ENCODE peak calls at places on chromosome 21, in nine cellular contexts. Z is T-helper 2 cell; A is iPS-NIHi11; L is activated CD4-positive, alpha-beta T cell treated with anti-CD3 and anti-CD28 coated beads for 36 hours; I is nucleus accumbens; P is iris pigment epithelial cell; T is M059J; R is mucosa of gallbladder; E is NCI-H2029. B is an unnamed sample.
A peak's percentile ranks its signal among the peaks of the same experiment; 100 is the strongest.

GRCh38 chr21:45588861-45589491 is 46.7 kb upstream of the SLC19A1 start:
- DNase-seq in Z (no peak), A (no peak), L (no peak), I (no peak), P (no peak), T (no peak), R (no peak), E (no peak), B (no peak)

GRCh38 chr21:42563261-42564045 is 49.8 kb downstream of the SLC37A1 start:
- DNase-seq in Z (no peak), A (no peak), L (no peak), I (peak; percentile 15), P (no peak), T (no peak), R (no peak), E (no peak), B (no peak)

GRCh38 chr21:34990842-34991241 is 58.3 kb downstream of the RUNX1 start:
- DNase-seq in Z (no peak), A (no peak), L (no peak), I (no peak), P (no peak), T (no peak), R (no peak), E (no peak), B (no peak)

GRCh38 chr21:45469273-45470086 is 64.5 kb downstream of the COL18A1 start:
- DNase-seq in Z (no peak), A (no peak), L (no peak), I (no peak), P (no peak), T (no peak), R (no peak), E (no peak), B (peak; percentile 27)

GRCh38 chr21:27566521-27566920 is 599.6 kb upstream of the ADAMTS5 start:
- DNase-seq in Z (no peak), A (no peak), L (no peak), I (no peak), P (no peak), T (peak; percentile 70), R (no peak), E (no peak), B (no peak)

GRCh38 chr21:46454142-46454541 is 4.5 kb upstream of the DIP2A start:
- DNase-seq in Z (no peak), A (no peak), L (no peak), I (no peak), P (no peak), T (no peak), R (no peak), E (no peak), B (no peak)

GRCh38 chr21:34054259-34054658 is 19.1 kb upstream of the MRPS6 start:
- DNase-seq in Z (no peak), A (no peak), L (no peak), I (no peak), P (no peak), T (no peak), R (no peak), E (peak; percentile 84), B (no peak)

GRCh38 chr21:39182484-39183271 is 573 bp downstream of the PSMG1 start:
- DNase-seq in Z (no peak), A (no peak), L (no peak), I (no peak), P (no peak), T (peak; percentile 45), R (peak; percentile 25), E (no peak), B (no peak)

GRCh38 chr21:35144978-35145377 is 95.9 kb upstream of the RUNX1 start:
- DNase-seq in Z (no peak), A (no peak), L (no peak), I (no peak), P (no peak), T (no peak), R (no peak), E (no peak), B (no peak)

GRCh38 chr21:32307706-32308105 is 9.1 kb downstream of the MRAP start:
- DNase-seq in Z (no peak), A (no peak), L (no peak), I (no peak), P (peak; percentile 80), T (no peak), R (no peak), E (no peak), B (no peak)

GRCh38 chr21:45637883-45638282 is 5.6 kb upstream of the PCBP3 start:
- DNase-seq in Z (no peak), A (no peak), L (no peak), I (no peak), P (no peak), T (no peak), R (no peak), E (no peak), B (no peak)

GRCh38 chr21:41658321-41658720 is 108.5 kb downstream of the RIPK4 start:
- DNase-seq in Z (no peak), A (no peak), L (no peak), I (no peak), P (no peak), T (no peak), R (no peak), E (no peak), B (no peak)

GRCh38 chr21:43961382-43961909 is 50.7 kb upstream of the TRAPPC10 start:
- DNase-seq in Z (no peak), A (no peak), L (peak; percentile 67), I (no peak), P (no peak), T (no peak), R (no peak), E (no peak), B (no peak)

GRCh38 chr21:44569861-44570517 is 3.5 kb upstream of the KRTAP10-4 start:
- DNase-seq in Z (no peak), A (no peak), L (no peak), I (no peak), P (no peak), T (no peak), R (no peak), E (no peak), B (no peak)

GRCh38 chr21:27086630-27087029 is 119.7 kb upstream of the ADAMTS5 start:
- DNase-seq in Z (no peak), A (no peak), L (no peak), I (no peak), P (no peak), T (no peak), R (no peak), E (no peak), B (no peak)

GRCh38 chr21:33023574-33024277 is 2.0 kb upstream of the OLIG2 start:
- DNase-seq in Z (no peak), A (no peak), L (peak; percentile 47), I (no peak), P (no peak), T (peak; percentile 26), R (no peak), E (no peak), B (peak; percentile 35)

GRCh38 chr21:43926196-43926595 is 61.2 kb downstream of the AGPAT3 start:
- DNase-seq in Z (no peak), A (no peak), L (no peak), I (no peak), P (no peak), T (no peak), R (no peak), E (no peak), B (no peak)

GRCh38 chr21:38815060-38815405 is 9.3 kb downstream of the ETS2 start:
- DNase-seq in Z (no peak), A (no peak), L (no peak), I (no peak), P (peak; percentile 88), T (peak; percentile 77), R (no peak), E (peak; percentile 33), B (no peak)

GRCh38 chr21:46295177-46295711 is 9.1 kb downstream of the YBEY start:
- DNase-seq in Z (no peak), A (no peak), L (no peak), I (no peak), P (peak; percentile 55), T (peak; percentile 69), R (no peak), E (no peak), B (no peak)

GRCh38 chr21:38470762-38471161 is 27.5 kb downstream of the ERG start:
- DNase-seq in Z (no peak), A (no peak), L (no peak), I (no peak), P (peak; percentile 41), T (peak; percentile 86), R (no peak), E (peak; percentile 14), B (no peak)

GRCh38 chr21:43974791-43975468 is 37.2 kb upstream of the TRAPPC10 start:
- DNase-seq in Z (no peak), A (no peak), L (no peak), I (no peak), P (no peak), T (no peak), R (no peak), E (no peak), B (no peak)

GRCh38 chr21:29164330-29164942 is 34.0 kb downstream of the MAP3K7CL start:
- DNase-seq in Z (no peak), A (peak; percentile 20), L (no peak), I (no peak), P (peak; percentile 90), T (peak; percentile 90), R (no peak), E (no peak), B (no peak)

GRCh38 chr21:45161039-45161945 is 86.9 kb downstream of the ADARB1 start:
- DNase-seq in Z (no peak), A (no peak), L (no peak), I (no peak), P (no peak), T (no peak), R (peak; percentile 6), E (no peak), B (no peak)

B was measured in amygdala.